ENCODE peak calls at places on chromosomes 12 and 14, in five cellular contexts. G is mammary epithelial cell; A is CD8-positive, alpha-beta T cell; F is mucosa of descending colon; V is ovary. X is an unnamed sample. For H3K4me1, the result is how much of the 10 kb centered on the place peaks cover.

GRCh38 chr12:130765186-130765659 is 49.1 kb upstream of the RIMBP2 start:
- DNase-seq in G (no peak), A (no peak), F (no peak), V (no peak), X (no peak)

GRCh38 chr12:104612381-104612780 is 155.6 kb downstream of the CHST11 start:
- DNase-seq in G (no peak), A (no peak), F (no peak), V (no peak), X (no peak)

GRCh38 chr14:89502966-89503365 is 85.9 kb upstream of the FOXN3 start:
- DNase-seq in G (no peak), A (no peak), F (no peak), V (no peak), X (no peak)

GRCh38 chr14:29310757-29311156 is 544.2 kb downstream of the FOXG1 start:
- DNase-seq in G (no peak), A (no peak), F (no peak), V (no peak), X (no peak)

GRCh38 chr12:59636945-59637656 is 41.3 kb downstream of the SLC16A7 start:
- DNase-seq in G (no peak), A (no peak), F (no peak), V (no peak), X (no peak)

GRCh38 chr12:110537605-110538409 is 35.7 kb downstream of the RAD9B start:
- DNase-seq in G (peak), A (no peak), F (no peak), V (no peak), X (no peak)

GRCh38 chr14:75096959-75097358 is 27.5 kb downstream of the ZC2HC1C start:
- DNase-seq in G (no peak), A (no peak), F (no peak), V (no peak), X (no peak)

GRCh38 chr12:83224012-83224411 is 537.3 kb downstream of the TMTC2 start:
- DNase-seq in G (no peak), A (no peak), F (no peak), V (no peak), X (no peak)

GRCh38 chr14:100305446-100306255 is 593 bp downstream of the SLC25A29 start:
- DNase-seq in G (no peak), A (no peak), F (peak), V (peak), X (peak)

GRCh38 chr14:100304825-100305445 is 1.3 kb downstream of the SLC25A29 start:
- DNase-seq in G (peak), A (no peak), F (peak), V (peak), X (peak)

GRCh38 chr14:100303179-100303578 is 3.1 kb downstream of the SLC25A29 start:
- DNase-seq in G (no peak), A (no peak), F (no peak), V (no peak), X (no peak)

GRCh38 chr14:100303925-100304324 is 2.3 kb downstream of the SLC25A29 start:
- DNase-seq in G (no peak), A (no peak), F (no peak), V (no peak), X (no peak)

DNA sequence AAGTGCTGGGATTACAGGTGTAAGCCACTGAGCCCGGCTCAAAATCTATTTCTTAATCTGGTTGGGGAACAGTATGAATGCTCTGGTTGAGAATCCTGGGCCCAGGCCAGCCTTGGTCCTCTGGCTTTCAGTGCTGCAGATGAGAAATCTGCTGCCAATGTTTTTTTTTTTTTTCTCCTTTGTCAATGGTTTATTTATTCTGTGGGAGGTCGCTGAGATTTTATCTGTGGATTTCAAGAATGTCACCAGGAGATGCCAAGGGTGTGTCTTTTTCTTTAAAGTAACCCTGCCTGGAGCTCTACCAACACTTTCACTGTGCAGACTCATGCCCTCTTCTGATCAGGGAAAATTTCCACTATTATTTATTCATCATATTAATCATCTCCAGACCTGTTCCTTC is 3.6 kb downstream of the SLC25A29 start:
- DNase-seq in G (no peak), A (no peak), F (peak), V (no peak), X (no peak)
- H3K4me3 ChIP-seq in G (no peak), A (no peak), F (no peak), V (no peak), X (no peak)

GRCh38 chr12:14417717-14418116 is 52.2 kb downstream of the ATF7IP start:
- DNase-seq in G (peak), A (peak), F (peak), V (no peak), X (peak)

GRCh38 chr12:14422516-14423230 is 57.2 kb downstream of the ATF7IP start:
- DNase-seq in G (peak), A (no peak), F (no peak), V (no peak), X (no peak)

GRCh38 chr12:14416658-14417057 is 51.2 kb downstream of the ATF7IP start:
- DNase-seq in G (peak), A (no peak), F (no peak), V (no peak), X (peak)

GRCh38 chr12:14418526-14418925 is 53.0 kb downstream of the ATF7IP start:
- DNase-seq in G (peak), A (no peak), F (no peak), V (no peak), X (peak)
- H3K4me1 ChIP-seq in G (under half), A (under half), F (under half), V (under half), X (half or more)

GRCh38 chr14:99188721-99189120 is 83.3 kb downstream of the BCL11B start:
- DNase-seq in G (no peak), A (no peak), F (no peak), V (no peak), X (no peak)

GRCh38 chr14:99191663-99192621 is 80.1 kb downstream of the BCL11B start:
- DNase-seq in G (peak), A (no peak), F (peak), V (peak), X (peak)

GRCh38 chr14:99189201-99189801 is 82.7 kb downstream of the BCL11B start:
- DNase-seq in G (no peak), A (no peak), F (peak), V (no peak), X (peak)

GRCh38 chr14:99192823-99193222 is 79.2 kb downstream of the BCL11B start:
- DNase-seq in G (no peak), A (no peak), F (no peak), V (no peak), X (peak)

GRCh38 chr14:99190696-99191662 is 81.0 kb downstream of the BCL11B start:
- DNase-seq in G (peak), A (no peak), F (no peak), V (no peak), X (peak)
- H3K4me3 ChIP-seq in G (no peak), A (peak), F (no peak), V (peak), X (peak)

GRCh38 chr12:108821407-108822397 is 35.7 kb downstream of the SSH1 start:
- DNase-seq in G (peak), A (no peak), F (no peak), V (no peak), X (no peak)

GRCh38 chr12:108823804-108824203 is 33.6 kb downstream of the SSH1 start:
- DNase-seq in G (no peak), A (no peak), F (peak), V (no peak), X (no peak)

GRCh38 chr12:108820700-108821406 is 36.5 kb downstream of the SSH1 start:
- DNase-seq in G (no peak), A (no peak), F (no peak), V (no peak), X (no peak)

GRCh38 chr12:108819920-108820699 is 37.3 kb downstream of the SSH1 start:
- DNase-seq in G (no peak), A (no peak), F (no peak), V (no peak), X (no peak)

DNA sequence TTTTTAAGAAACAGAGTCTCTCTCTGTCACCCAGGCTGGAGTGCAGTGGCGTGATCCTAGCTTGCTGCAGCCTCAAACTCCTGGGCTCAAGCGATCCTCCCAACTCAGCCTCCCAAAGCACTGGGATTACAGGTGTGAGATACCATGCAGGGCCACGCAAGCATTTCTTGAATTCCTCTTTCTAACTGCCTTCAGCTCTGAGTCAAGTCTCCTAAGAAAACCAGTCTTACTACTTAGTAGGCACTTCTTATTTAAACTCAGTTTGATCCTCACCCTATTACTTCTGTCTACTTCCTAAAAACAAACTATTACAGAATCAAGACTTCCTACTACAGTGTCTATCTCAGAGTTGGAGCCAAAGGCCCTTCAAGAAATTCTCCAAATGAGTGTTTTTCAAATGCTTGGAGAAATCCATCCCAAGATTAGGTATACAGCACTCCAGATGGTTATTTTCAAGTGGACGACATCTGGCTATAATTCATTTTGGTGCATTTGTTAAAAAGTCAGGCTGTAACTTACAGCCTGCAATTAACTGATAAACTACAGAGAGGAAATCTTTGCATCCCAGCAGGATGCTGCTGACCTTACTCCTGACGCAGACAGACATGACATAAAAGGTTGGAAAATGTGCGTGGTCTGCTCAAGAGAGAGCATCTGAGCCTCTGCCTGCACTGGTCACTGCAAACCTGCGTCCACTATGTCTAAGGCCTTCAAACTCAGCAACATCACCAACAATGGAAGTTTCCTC is 34.8 kb downstream of the SSH1 start:
- DNase-seq in G (no peak), A (no peak), F (peak), V (no peak), X (no peak)
- H3K4me1 ChIP-seq in G (under half), A (under half), F (under half), V (under half), X (under half)

GRCh38 chr12:61272441-61272840 is 987.8 kb upstream of the USP15 start:
- DNase-seq in G (peak), A (no peak), F (no peak), V (no peak), X (no peak)
- H3K4me3 ChIP-seq in G (no peak), A (no peak), F (no peak), V (no peak), X (no peak)

DNA sequence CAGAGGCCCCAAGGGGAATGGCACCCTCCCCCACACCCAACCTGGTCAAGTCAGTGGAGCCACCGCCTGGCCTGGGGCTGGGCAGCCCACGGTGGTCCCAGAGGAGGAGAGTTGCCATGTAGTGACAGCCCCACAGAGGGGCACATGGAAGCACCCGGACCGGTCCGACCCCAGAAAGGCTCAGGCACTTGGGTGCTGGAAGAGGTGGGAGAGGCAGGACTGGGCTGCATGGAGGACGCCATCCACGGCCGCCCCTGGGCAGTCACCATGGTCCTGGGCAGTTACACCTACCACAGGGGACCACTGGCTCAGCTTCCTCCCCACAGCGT is 37.9 kb upstream of the TMEM179 start:
- DNase-seq in G (no peak), A (no peak), F (no peak), V (no peak), X (no peak)
- H3K4me1 ChIP-seq in G (under half), A (under half), F (under half), V (under half), X (under half)

GRCh38 chr12:53065975-53066593 is 13.1 kb downstream of the SPRYD3 start:
- DNase-seq in G (peak), A (peak), F (peak), V (peak), X (peak)
- H3K4me3 ChIP-seq in G (no peak), A (no peak), F (no peak), V (no peak), X (no peak)

GRCh38 chr12:122884860-122885259 is 11.1 kb downstream of the VPS37B start:
- DNase-seq in G (no peak), A (no peak), F (no peak), V (no peak), X (no peak)

GRCh38 chr12:122886851-122887816 is 8.8 kb downstream of the VPS37B start:
- DNase-seq in G (peak), A (no peak), F (no peak), V (no peak), X (no peak)

GRCh38 chr12:122884091-122884826 is 11.7 kb downstream of the VPS37B start:
- DNase-seq in G (no peak), A (no peak), F (no peak), V (no peak), X (no peak)

GRCh38 chr12:122887817-122888212 is 8.1 kb downstream of the VPS37B start:
- DNase-seq in G (no peak), A (no peak), F (no peak), V (no peak), X (no peak)

DNA sequence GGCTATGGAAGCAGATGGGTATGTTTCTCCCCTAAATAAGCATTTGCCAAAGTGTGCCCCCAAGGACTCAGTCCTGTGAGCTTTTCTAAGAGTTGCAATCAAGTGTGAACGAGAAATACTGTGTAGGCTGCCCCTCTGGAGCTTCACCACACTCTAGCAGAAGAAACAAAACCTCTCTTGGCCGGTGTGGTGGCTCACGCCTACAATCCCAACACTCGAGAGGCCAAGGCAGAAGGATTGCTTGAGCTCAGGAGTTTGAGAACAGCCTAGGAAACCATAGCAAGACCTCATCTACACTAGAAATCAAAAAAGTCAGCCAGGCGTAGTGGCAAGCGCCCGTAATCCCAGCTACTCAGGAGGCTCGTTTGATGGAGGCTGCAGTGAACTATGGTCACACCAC is 9.8 kb downstream of the VPS37B start:
- DNase-seq in G (no peak), A (no peak), F (no peak), V (no peak), X (no peak)
- H3K4me1 ChIP-seq in G (half or more), A (half or more), F (half or more), V (under half), X (half or more)

GRCh38 chr12:12790956-12791355 is 5.5 kb downstream of the APOLD1 start:
- DNase-seq in G (no peak), A (no peak), F (no peak), V (no peak), X (no peak)

GRCh38 chr12:12786716-12787601 is 1.5 kb downstream of the APOLD1 start:
- DNase-seq in G (peak), A (peak), F (peak), V (peak), X (peak)

GRCh38 chr12:12788131-12788530 is 2.7 kb downstream of the APOLD1 start:
- DNase-seq in G (no peak), A (no peak), F (no peak), V (no peak), X (no peak)

GRCh38 chr12:12786371-12786715 is 884 bp downstream of the APOLD1 start:
- DNase-seq in G (no peak), A (no peak), F (no peak), V (no peak), X (no peak)

DNA sequence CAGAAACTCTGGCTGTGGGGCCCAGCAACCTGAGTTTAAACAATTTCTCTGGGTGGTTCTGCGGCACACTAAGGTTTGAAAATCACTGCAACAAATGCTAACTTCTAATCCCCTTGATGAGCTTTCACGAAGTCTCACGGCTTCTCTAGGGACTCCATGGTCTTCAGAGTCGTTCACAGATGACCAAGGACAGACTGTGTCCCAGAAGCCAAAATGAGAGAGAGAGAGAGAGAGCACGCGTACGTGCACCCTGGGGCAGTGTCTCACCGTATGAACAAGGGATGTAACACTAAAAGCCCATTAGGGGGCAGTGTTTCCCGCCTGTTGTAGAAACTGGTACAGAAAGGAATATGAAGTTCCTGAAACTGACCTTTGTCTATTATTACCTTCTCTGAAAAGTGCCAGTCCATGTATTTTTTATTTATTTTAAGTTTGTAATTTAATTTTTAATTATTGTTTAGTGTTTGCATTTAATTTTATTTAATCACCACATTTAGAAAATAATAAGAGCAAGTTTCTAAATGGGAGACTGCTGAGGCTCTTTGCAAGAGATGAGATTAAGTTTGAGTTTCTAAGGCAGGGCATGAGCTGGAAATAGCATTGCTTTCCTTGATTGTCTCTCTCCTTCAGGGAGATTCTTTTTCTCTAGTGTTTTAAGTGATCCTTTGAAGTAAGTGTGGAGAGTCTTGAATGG is 3.4 kb downstream of the APOLD1 start:
- DNase-seq in G (peak), A (peak), F (no peak), V (no peak), X (peak)
- H3K4me3 ChIP-seq in G (no peak), A (no peak), F (no peak), V (no peak), X (no peak)

DNA sequence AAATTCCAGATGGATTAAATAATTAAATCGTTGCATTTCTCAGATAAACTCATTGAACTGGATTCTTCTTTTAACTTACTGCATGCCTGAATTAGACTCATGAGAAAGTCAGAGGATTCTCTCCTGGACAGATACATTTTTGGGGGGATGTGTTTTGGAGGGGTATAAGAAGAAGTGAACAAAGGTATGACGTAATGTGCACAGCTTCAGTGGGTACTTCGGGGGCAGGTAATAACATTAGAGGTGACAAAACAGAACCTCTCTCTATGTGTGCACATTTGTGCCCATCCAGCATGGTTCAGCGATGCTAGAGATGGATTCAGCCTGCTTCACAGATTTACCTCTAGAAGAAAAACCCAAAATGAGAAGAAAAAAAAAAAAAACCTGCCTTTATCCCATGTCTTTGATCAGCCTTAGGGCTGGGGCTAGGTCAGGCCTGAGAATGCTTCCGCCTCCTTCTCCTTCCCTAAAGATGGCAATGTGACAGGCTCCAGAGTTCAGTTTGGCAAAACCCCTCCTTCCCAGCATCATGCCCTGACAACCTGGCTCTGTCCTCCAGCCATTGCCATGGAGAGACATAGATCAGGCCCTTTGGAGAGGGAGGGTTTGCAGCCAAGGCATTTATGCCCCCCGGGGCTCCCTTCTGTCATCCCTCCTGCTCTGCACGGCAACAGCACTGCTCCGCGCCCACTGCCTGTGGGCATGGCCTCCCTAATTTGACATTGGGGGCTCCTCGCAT is 166.7 kb downstream of the KCNA5 start:
- DNase-seq in G (no peak), A (no peak), F (no peak), V (no peak), X (no peak)
- H3K4me1 ChIP-seq in G (under half), A (under half), F (under half), V (under half), X (under half)